ENCODE peak calls at places on chromosomes 5 and 9, in seven cellular contexts. Z, N, I, G, Y, E and A are unnamed samples.

GRCh38 chr9:109599131-109599530 is 101.0 kb upstream of the PTPN3 start:
- DNase-seq in I (no peak), E (no peak), G (peak; percentile 52), Y (no peak), N (no peak), Z (no peak), A (no peak)

GRCh38 chr5:54835642-54836041 is 149.8 kb downstream of the ESM1 start:
- DNase-seq in E (no peak), Y (no peak), G (peak; percentile 40), I (no peak), Z (no peak), N (no peak), A (no peak)

GRCh38 chr9:110777201-110777842 is 108.7 kb downstream of the MUSK start:
- DNase-seq in E (peak; percentile 60), N (no peak), G (no peak), I (peak; percentile 33), Z (no peak), Y (no peak), A (no peak)

GRCh38 chr5:36744041-36744677 is 132.4 kb upstream of the NIPBL start:
- DNase-seq in E (no peak), G (peak; percentile 15), Z (no peak), I (no peak), Y (no peak), N (no peak), A (no peak)

GRCh38 chr9:114224247-114224610 is 68.9 kb downstream of the COL27A1 start:
- DNase-seq in N (no peak), E (peak; percentile 34), Y (no peak), G (peak; percentile 83), I (no peak), Z (no peak), A (peak; percentile 53)

GRCh38 chr5:33303696-33304095 is 137.1 kb upstream of the TARS1 start:
- DNase-seq in Z (no peak), N (no peak), Y (no peak), E (no peak), G (no peak), I (no peak), A (peak; percentile 20)

GRCh38 chr5:75463726-75464125 is 47.7 kb downstream of the CERT1 start:
- DNase-seq in E (no peak), N (no peak), I (no peak), Z (no peak), G (no peak), Y (no peak), A (no peak)

GRCh38 chr5:103436661-103437060 is 125.9 kb downstream of the NUDT12 start:
- DNase-seq in Y (no peak), G (no peak), N (no peak), Z (no peak), I (no peak), E (no peak), A (no peak)

GRCh38 chr5:159673538-159673937 is 242.7 kb upstream of the ADRA1B start:
- DNase-seq in E (no peak), G (no peak), Y (no peak), N (no peak), I (no peak), Z (no peak), A (no peak)

GRCh38 chr9:133483611-133484010 is 4.7 kb upstream of the SLC2A6 start:
- DNase-seq in I (no peak), G (no peak), N (no peak), E (no peak), Z (no peak), Y (no peak), A (no peak)

GRCh38 chr9:118533101-118533500 is 828.9 kb downstream of the TLR4 start:
- DNase-seq in E (no peak), I (no peak), G (peak; percentile 65), Z (no peak), Y (no peak), N (no peak), A (no peak)

GRCh38 chr5:55320571-55320970 is 12.8 kb downstream of the MTREX start:
- DNase-seq in E (no peak), N (no peak), I (no peak), Z (no peak), Y (no peak), G (peak; percentile 72), A (no peak)

GRCh38 chr5:80516826-80517225 is 28.9 kb downstream of the FAM151B start:
- DNase-seq in Z (no peak), N (no peak), G (peak; percentile 84), I (no peak), E (no peak), Y (peak; percentile 36), A (no peak)

GRCh38 chr9:89635816-89636215 is 31.0 kb downstream of the GADD45G start:
- DNase-seq in I (no peak), Z (no peak), Y (no peak), E (no peak), N (no peak), G (no peak), A (no peak)

GRCh38 chr5:145247745-145248040 is 587.4 kb downstream of the PRELID2 start:
- DNase-seq in N (no peak), I (no peak), Y (no peak), Z (no peak), G (peak; percentile 27), E (no peak), A (no peak)

GRCh38 chr5:25090818-25091217 is 446.0 kb upstream of the CDH10 start:
- DNase-seq in Y (no peak), Z (no peak), E (no peak), N (no peak), I (no peak), G (no peak), A (no peak)

DNA sequence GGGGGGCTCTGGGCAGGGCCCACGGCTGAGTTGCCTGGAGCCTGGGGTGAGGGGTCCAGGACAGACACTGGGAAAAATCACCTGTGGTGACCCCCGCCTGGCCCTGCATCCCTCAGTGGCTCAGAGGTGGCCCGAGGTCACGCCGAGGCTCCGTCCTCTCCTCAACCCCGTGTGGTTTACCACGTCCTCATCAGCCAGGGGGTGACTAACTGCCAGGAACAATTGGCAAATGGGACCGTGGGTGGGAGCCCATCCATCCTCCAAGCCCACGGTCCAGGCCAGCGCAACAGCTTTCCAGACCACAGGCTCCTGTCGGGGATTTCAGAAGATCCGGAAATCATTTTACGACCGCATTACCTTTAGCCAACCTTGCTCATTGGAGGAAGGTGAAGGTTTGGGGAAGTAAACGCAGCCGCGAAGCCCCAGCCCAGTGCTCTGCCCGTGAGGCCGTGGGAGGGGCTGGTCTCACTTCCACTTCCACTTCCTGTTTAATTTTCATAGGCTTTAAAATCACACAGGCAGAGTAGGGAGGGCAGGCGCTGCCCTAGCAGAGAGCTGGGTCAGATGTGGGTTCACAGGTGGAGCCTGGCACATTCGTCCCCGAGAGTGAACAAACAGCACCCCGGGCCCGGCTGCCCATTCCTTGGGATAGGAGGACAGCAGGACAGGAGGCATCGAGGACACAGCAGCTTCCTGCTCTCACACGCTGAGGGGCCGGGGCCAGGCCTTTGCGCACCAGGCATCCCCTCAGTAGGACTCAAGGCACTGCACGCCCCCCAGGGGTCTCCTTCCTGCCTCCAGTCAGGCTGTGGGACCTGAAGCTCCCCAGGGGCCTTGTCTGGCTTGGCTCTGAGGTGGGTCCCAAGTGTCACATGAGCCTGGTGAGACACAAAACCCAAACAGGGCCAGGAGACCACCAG is 19.8 kb upstream of the SLC9A3 start:
- DNase-seq in Y (no peak), N (no peak), I (no peak), G (no peak), E (no peak), Z (peak; percentile 73), A (no peak)
- H2AFZ ChIP-seq in Y (no peak overlapping the region), N (no peak overlapping the region), I (no peak overlapping the region), G (no peak overlapping the region), E (no peak overlapping the region), Z (peak overlapping the region; percentile 64), A (no peak overlapping the region)

GRCh38 chr9:29214702-29215248 is 1641.5 kb upstream of the C9orf72 start:
- DNase-seq in Y (no peak), E (peak; percentile 47), I (peak; percentile 14), G (no peak), Z (no peak), N (peak; percentile 29), A (no peak)
- H3K9ac ChIP-seq in Y (no peak overlapping the region), E (no peak overlapping the region), I (no peak overlapping the region), G (no peak overlapping the region), Z (no peak overlapping the region), N (peak overlapping the region; percentile 72), A (no peak overlapping the region)

DNA sequence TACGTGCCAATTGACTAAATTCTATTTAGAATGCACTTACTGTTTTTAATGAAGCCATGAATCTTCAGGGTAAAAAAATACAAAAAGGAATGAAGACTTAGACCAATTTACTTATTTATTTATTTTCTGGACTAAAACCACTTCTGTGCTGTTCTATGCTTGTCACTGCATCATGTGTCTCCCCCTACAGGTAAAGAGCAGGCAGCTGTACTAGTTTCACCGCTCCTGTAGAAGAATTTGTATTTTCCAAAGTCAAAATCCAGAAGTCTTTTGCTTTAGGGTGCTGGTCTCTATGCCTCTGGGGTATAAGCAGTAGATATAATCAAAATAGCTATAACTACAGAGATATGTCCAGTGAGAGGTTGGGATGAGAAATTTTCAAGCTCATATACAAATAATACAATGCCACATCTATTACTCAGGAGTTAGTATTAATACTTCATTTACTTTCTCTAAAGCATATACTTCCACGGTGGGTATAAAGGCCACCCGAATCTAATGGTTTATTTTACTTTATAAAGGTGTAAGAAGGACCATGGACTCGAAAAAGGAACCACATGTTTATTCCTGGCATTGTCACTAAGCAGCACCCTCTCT is 591.5 kb downstream of the RAB3C start:
- DNase-seq in G (peak; percentile 81), N (peak; percentile 54), I (peak; percentile 23), Z (peak; percentile 64), Y (peak; percentile 47), E (peak; percentile 64), A (peak; percentile 63)
- H2AFZ ChIP-seq in G (no peak overlapping the region), N (no peak overlapping the region), I (no peak overlapping the region), Z (no peak overlapping the region), Y (no peak overlapping the region), E (no peak overlapping the region), A (no peak overlapping the region)

GRCh38 chr5:143372187-143372829 is 31.2 kb downstream of the NR3C1 start:
- DNase-seq in Y (no peak), G (peak; percentile 47), I (no peak), E (no peak), N (no peak), Z (no peak), A (no peak)

GRCh38 chr5:143374496-143375217 is 28.8 kb downstream of the NR3C1 start:
- DNase-seq in I (no peak), N (no peak), G (peak; percentile 56), Y (no peak), Z (no peak), E (no peak), A (no peak)

GRCh38 chr5:143376195-143376772 is 27.2 kb downstream of the NR3C1 start:
- DNase-seq in I (no peak), Y (no peak), E (no peak), G (no peak), Z (no peak), N (no peak), A (no peak)

DNA sequence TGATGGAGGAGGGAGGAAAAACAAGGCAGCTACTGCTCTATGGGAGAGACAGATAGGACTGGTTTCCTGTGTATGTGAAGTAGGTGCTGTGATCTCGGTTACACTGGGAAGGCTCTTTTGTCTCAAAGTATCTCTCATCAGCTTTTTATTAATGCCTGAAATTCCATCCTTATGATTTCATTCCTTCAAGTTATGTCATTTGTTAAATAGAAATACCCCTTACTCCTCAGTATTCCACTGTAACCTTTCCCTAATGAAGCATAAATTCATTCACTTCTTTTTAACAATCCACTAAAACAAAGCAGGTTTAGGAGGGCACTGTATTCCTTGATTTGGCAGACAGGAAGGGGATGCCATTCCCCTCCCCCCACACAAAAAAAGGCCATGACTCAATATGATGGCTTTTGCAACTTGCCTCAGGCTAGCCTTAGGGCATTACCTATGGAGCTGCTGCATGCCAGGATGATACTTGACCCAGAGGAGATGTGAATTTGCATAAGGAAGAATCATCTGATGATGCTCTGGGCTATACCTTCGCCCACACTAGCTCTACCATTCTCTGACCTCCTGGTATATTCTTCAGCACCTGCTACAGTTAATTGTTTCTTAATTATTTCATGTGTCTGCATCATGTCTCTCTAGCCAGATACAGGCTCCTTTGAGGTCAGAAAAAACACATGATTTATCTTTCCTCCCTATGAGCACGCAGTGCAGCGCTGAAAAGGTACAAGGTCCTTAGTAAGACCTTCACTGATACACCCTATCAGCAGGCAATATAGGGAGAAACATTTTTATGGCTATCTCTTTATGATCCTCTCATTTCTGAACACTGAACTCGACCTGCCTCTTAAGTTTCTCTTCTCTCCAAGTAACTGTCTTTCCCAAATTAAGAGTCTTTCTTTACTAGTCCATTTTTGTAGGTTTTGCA is 26.3 kb downstream of the NR3C1 start:
- DNase-seq in I (no peak), G (peak; percentile 59), E (no peak), N (no peak), Y (peak; percentile 7), Z (no peak), A (no peak)
- H3K9ac ChIP-seq in I (no peak overlapping the region), G (no peak overlapping the region), E (no peak overlapping the region), N (peak overlapping the region; percentile 10), Y (no peak overlapping the region), Z (no peak overlapping the region), A (no peak overlapping the region)